ENCODE peak calls at places on chromosomes 5 and 9, in eight cellular contexts. I is GM04503; G is activated T-cell treated with anti-CD3 and anti-CD28 coated beads for 4 hours; U is activated naive CD8-positive, alpha-beta T cell treated with anti-CD3 and anti-CD28 coated beads for 36 hours; S is psoas muscle; E is body of pancreas; C is iPS-NIHi11; P is AG20443. V is an unnamed sample.

GRCh38 chr5:81251922-81252321 is 18.8 kb downstream of the CKMT2 start:
- DNase-seq in I (no peak), G (no peak), U (no peak), S (no peak), E (no peak), C (no peak), P (no peak), V (no peak)

GRCh38 chr9:35863583-35863982 is 6.6 kb downstream of the OR13J1 start:
- DNase-seq in I (no peak), G (no peak), U (no peak), S (no peak), E (no peak), C (no peak), P (no peak), V (no peak)

GRCh38 chr9:38362912-38363588 is 29.5 kb upstream of the ALDH1B1 start:
- DNase-seq in I (peak; percentile 55), G (no peak), U (peak; percentile 3), S (no peak), E (peak; percentile 56), C (peak; percentile 44), P (peak; percentile 82), V (peak; percentile 73)

GRCh38 chr9:18591261-18591660 is 117.3 kb downstream of the ADAMTSL1 start:
- DNase-seq in I (no peak), G (no peak), U (no peak), S (no peak), E (no peak), C (no peak), P (no peak), V (no peak)

GRCh38 chr5:158407801-158408200 is 548.9 kb upstream of the CLINT1 start:
- DNase-seq in I (no peak), G (no peak), U (no peak), S (no peak), E (no peak), C (no peak), P (no peak), V (peak; percentile 29)

GRCh38 chr9:136939431-136939995 is 5.0 kb downstream of the FBXW5 start:
- DNase-seq in I (no peak), G (no peak), U (no peak), S (peak; percentile 62), E (no peak), C (no peak), P (no peak), V (no peak)

GRCh38 chr9:94933429-94933828 is 206.9 kb downstream of the AOPEP start:
- DNase-seq in I (peak; percentile 57), G (no peak), U (no peak), S (no peak), E (no peak), C (no peak), P (peak; percentile 55), V (no peak)

GRCh38 chr5:130116431-130116830 is 212.2 kb downstream of the CHSY3 start:
- DNase-seq in I (no peak), G (no peak), U (no peak), S (no peak), E (no peak), C (no peak), P (no peak), V (no peak)

GRCh38 chr5:23884405-23884804 is 377.0 kb downstream of the PRDM9 start:
- DNase-seq in I (no peak), G (no peak), U (no peak), S (no peak), E (no peak), C (no peak), P (no peak), V (no peak)

GRCh38 chr9:92652461-92652860 is 17.5 kb downstream of the IPPK start:
- DNase-seq in I (no peak), G (no peak), U (no peak), S (no peak), E (no peak), C (no peak), P (no peak), V (no peak)

GRCh38 chr5:151067632-151068031 is 13.2 kb downstream of the TNIP1 start:
- DNase-seq in I (no peak), G (no peak), U (no peak), S (no peak), E (no peak), C (no peak), P (no peak), V (no peak)

GRCh38 chr5:169626779-169627178 is 10.3 kb upstream of the DOCK2 start:
- DNase-seq in I (peak; percentile 96), G (no peak), U (no peak), S (no peak), E (no peak), C (no peak), P (peak; percentile 84), V (peak; percentile 65)

GRCh38 chr5:59041355-59041754 is 458.5 kb downstream of the RAB3C start:
- DNase-seq in I (no peak), G (no peak), U (no peak), S (no peak), E (no peak), C (no peak), P (no peak), V (no peak)

GRCh38 chr5:10611290-10611689 is 47.4 kb downstream of the ANKRD33B start:
- DNase-seq in I (no peak), G (no peak), U (no peak), S (no peak), E (no peak), C (no peak), P (no peak), V (peak; percentile 72)

GRCh38 chr5:96207420-96207819 is 225.6 kb downstream of the PCSK1 start:
- DNase-seq in I (no peak), G (no peak), U (no peak), S (no peak), E (no peak), C (no peak), P (no peak), V (no peak)

GRCh38 chr5:174154559-174154958 is 109.1 kb downstream of the NSG2 start:
- DNase-seq in I (no peak), G (no peak), U (no peak), S (no peak), E (no peak), C (no peak), P (no peak), V (no peak)

GRCh38 chr5:173637340-173637739 is 20.9 kb upstream of the BOD1 start:
- DNase-seq in I (no peak), G (no peak), U (no peak), S (no peak), E (no peak), C (no peak), P (no peak), V (no peak)

GRCh38 chr5:155738616-155739015 is 588.3 kb upstream of the SGCD start:
- DNase-seq in I (no peak), G (no peak), U (no peak), S (no peak), E (no peak), C (no peak), P (no peak), V (no peak)

GRCh38 chr9:118961857-118962256 is 407.4 kb downstream of the BRINP1 start:
- DNase-seq in I (peak; percentile 80), G (no peak), U (no peak), S (no peak), E (no peak), C (peak; percentile 45), P (peak; percentile 89), V (peak; percentile 48)

GRCh38 chr9:35518981-35519679 is 29.2 kb downstream of the RUSC2 start:
- DNase-seq in I (no peak), G (no peak), U (no peak), S (no peak), E (no peak), C (no peak), P (no peak), V (peak; percentile 61)

GRCh38 chr9:136502196-136502595 is 19.4 kb upstream of the SEC16A start:
- DNase-seq in I (no peak), G (no peak), U (no peak), S (no peak), E (no peak), C (no peak), P (no peak), V (no peak)

V was measured in fibroblast of villous mesenchyme.